ENCODE peak calls at places on chromosomes 11 and 22, in four cellular contexts. One of them, this sample, is unnamed.

GRCh38 chr11:17613428-17613962 is 66.4 kb downstream of the OTOG start:
- DNase-seq in T-helper 2 cell: no peak
- DNase-seq in HL-60: no peak
- DNase-seq in stimulated activated CD8-positive, alpha-beta memory T cell treated with anti-CD3 and anti-CD28 coated beads, Interleukin-15, amount 100 ng/mL, for 1 hour: no peak
- DNase-seq in this sample: no peak

GRCh38 chr11:75554258-75555022 is 7.6 kb upstream of the SERPINH1 start:
- DNase-seq in T-helper 2 cell: no peak
- DNase-seq in HL-60: no peak
- DNase-seq in stimulated activated CD8-positive, alpha-beta memory T cell treated with anti-CD3 and anti-CD28 coated beads, Interleukin-15, amount 100 ng/mL, for 1 hour: no peak
- DNase-seq in this sample: no peak

GRCh38 chr11:11189501-11189900 is 163.5 kb downstream of the CSNK2A3 start:
- DNase-seq in T-helper 2 cell: no peak
- DNase-seq in stimulated activated CD8-positive, alpha-beta memory T cell treated with anti-CD3 and anti-CD28 coated beads, Interleukin-15, amount 100 ng/mL, for 1 hour: no peak
- DNase-seq in HL-60: no peak
- DNase-seq in this sample: no peak

GRCh38 chr11:58023435-58023931 is at the start of gene OR9Q1:
- DNase-seq in T-helper 2 cell: no peak
- DNase-seq in HL-60: no peak
- DNase-seq in stimulated activated CD8-positive, alpha-beta memory T cell treated with anti-CD3 and anti-CD28 coated beads, Interleukin-15, amount 100 ng/mL, for 1 hour: no peak
- DNase-seq in this sample: no peak

GRCh38 chr11:108628812-108629211 is 35.2 kb upstream of the EXPH5 start:
- DNase-seq in T-helper 2 cell: no peak
- DNase-seq in HL-60: no peak
- DNase-seq in stimulated activated CD8-positive, alpha-beta memory T cell treated with anti-CD3 and anti-CD28 coated beads, Interleukin-15, amount 100 ng/mL, for 1 hour: no peak
- DNase-seq in this sample: no peak

GRCh38 chr11:94926698-94927237 is 46.6 kb downstream of the CWC15 start:
- DNase-seq in HL-60: no peak
- DNase-seq in T-helper 2 cell: no peak
- DNase-seq in stimulated activated CD8-positive, alpha-beta memory T cell treated with anti-CD3 and anti-CD28 coated beads, Interleukin-15, amount 100 ng/mL, for 1 hour: no peak
- DNase-seq in this sample: no peak

GRCh38 chr11:79092791-79093313 is 348.0 kb downstream of the TENM4 start:
- DNase-seq in HL-60: peak; percentile 78
- DNase-seq in T-helper 2 cell: peak; percentile 20
- DNase-seq in stimulated activated CD8-positive, alpha-beta memory T cell treated with anti-CD3 and anti-CD28 coated beads, Interleukin-15, amount 100 ng/mL, for 1 hour: no peak
- DNase-seq in this sample: no peak

GRCh38 chr22:28029962-28030361 is 110.9 kb upstream of the PITPNB start:
- DNase-seq in T-helper 2 cell: no peak
- DNase-seq in HL-60: no peak
- DNase-seq in stimulated activated CD8-positive, alpha-beta memory T cell treated with anti-CD3 and anti-CD28 coated beads, Interleukin-15, amount 100 ng/mL, for 1 hour: no peak
- DNase-seq in this sample: no peak

GRCh38 chr11:86172894-86173293 is 71.7 kb upstream of the EED start:
- DNase-seq in T-helper 2 cell: peak; percentile 82
- DNase-seq in stimulated activated CD8-positive, alpha-beta memory T cell treated with anti-CD3 and anti-CD28 coated beads, Interleukin-15, amount 100 ng/mL, for 1 hour: no peak
- DNase-seq in HL-60: no peak
- DNase-seq in this sample: no peak

GRCh38 chr11:93895106-93895862 is 44.9 kb upstream of the VSTM5 start:
- DNase-seq in stimulated activated CD8-positive, alpha-beta memory T cell treated with anti-CD3 and anti-CD28 coated beads, Interleukin-15, amount 100 ng/mL, for 1 hour: no peak
- DNase-seq in HL-60: no peak
- DNase-seq in T-helper 2 cell: peak; percentile 15
- DNase-seq in this sample: no peak

GRCh38 chr11:69493931-69494821 is 12.7 kb downstream of the LINC01488 start:
- DNase-seq in HL-60: no peak
- DNase-seq in stimulated activated CD8-positive, alpha-beta memory T cell treated with anti-CD3 and anti-CD28 coated beads, Interleukin-15, amount 100 ng/mL, for 1 hour: no peak
- DNase-seq in T-helper 2 cell: no peak
- DNase-seq in this sample: no peak

GRCh38 chr11:113555071-113555739 is 80.0 kb upstream of the DRD2 start:
- DNase-seq in stimulated activated CD8-positive, alpha-beta memory T cell treated with anti-CD3 and anti-CD28 coated beads, Interleukin-15, amount 100 ng/mL, for 1 hour: no peak
- DNase-seq in T-helper 2 cell: no peak
- DNase-seq in HL-60: no peak
- DNase-seq in this sample: no peak

GRCh38 chr11:40288212-40288803 is 1171.1 kb downstream of the LRRC4C start:
- DNase-seq in HL-60: no peak
- DNase-seq in stimulated activated CD8-positive, alpha-beta memory T cell treated with anti-CD3 and anti-CD28 coated beads, Interleukin-15, amount 100 ng/mL, for 1 hour: no peak
- DNase-seq in T-helper 2 cell: no peak
- DNase-seq in this sample: no peak

GRCh38 chr11:47415949-47416472 is 7.6 kb downstream of the SLC39A13 start:
- DNase-seq in T-helper 2 cell: no peak
- DNase-seq in HL-60: no peak
- DNase-seq in stimulated activated CD8-positive, alpha-beta memory T cell treated with anti-CD3 and anti-CD28 coated beads, Interleukin-15, amount 100 ng/mL, for 1 hour: no peak
- DNase-seq in this sample: no peak

GRCh38 chr22:49106136-49106930 is 721.3 kb downstream of the BRD1 start:
- DNase-seq in HL-60: no peak
- DNase-seq in stimulated activated CD8-positive, alpha-beta memory T cell treated with anti-CD3 and anti-CD28 coated beads, Interleukin-15, amount 100 ng/mL, for 1 hour: no peak
- DNase-seq in T-helper 2 cell: no peak
- DNase-seq in this sample: no peak

GRCh38 chr11:12161137-12161536 is 50.7 kb downstream of the MICAL2 start:
- DNase-seq in stimulated activated CD8-positive, alpha-beta memory T cell treated with anti-CD3 and anti-CD28 coated beads, Interleukin-15, amount 100 ng/mL, for 1 hour: no peak
- DNase-seq in T-helper 2 cell: no peak
- DNase-seq in HL-60: no peak
- DNase-seq in this sample: no peak

GRCh38 chr11:2741377-2742131 is 41.8 kb upstream of the KCNQ1OT1 start:
- DNase-seq in T-helper 2 cell: no peak
- DNase-seq in stimulated activated CD8-positive, alpha-beta memory T cell treated with anti-CD3 and anti-CD28 coated beads, Interleukin-15, amount 100 ng/mL, for 1 hour: no peak
- DNase-seq in HL-60: peak; percentile 57
- DNase-seq in this sample: peak; percentile 41

GRCh38 chr11:35427158-35427557 is 7.8 kb upstream of the SLC1A2 start:
- DNase-seq in T-helper 2 cell: no peak
- DNase-seq in stimulated activated CD8-positive, alpha-beta memory T cell treated with anti-CD3 and anti-CD28 coated beads, Interleukin-15, amount 100 ng/mL, for 1 hour: no peak
- DNase-seq in HL-60: no peak
- DNase-seq in this sample: no peak

GRCh38 chr11:9842923-9843322 is 179.0 kb downstream of the SWAP70 start:
- DNase-seq in HL-60: no peak
- DNase-seq in stimulated activated CD8-positive, alpha-beta memory T cell treated with anti-CD3 and anti-CD28 coated beads, Interleukin-15, amount 100 ng/mL, for 1 hour: no peak
- DNase-seq in T-helper 2 cell: no peak
- DNase-seq in this sample: no peak

GRCh38 chr11:119356349-119357031 is 10.0 kb upstream of the MFRP start:
- DNase-seq in stimulated activated CD8-positive, alpha-beta memory T cell treated with anti-CD3 and anti-CD28 coated beads, Interleukin-15, amount 100 ng/mL, for 1 hour: peak; percentile 43
- DNase-seq in HL-60: no peak
- DNase-seq in T-helper 2 cell: peak; percentile 78
- DNase-seq in this sample: peak; percentile 32

GRCh38 chr11:12159351-12160099 is 49.1 kb downstream of the MICAL2 start:
- DNase-seq in HL-60: peak; percentile 82
- DNase-seq in stimulated activated CD8-positive, alpha-beta memory T cell treated with anti-CD3 and anti-CD28 coated beads, Interleukin-15, amount 100 ng/mL, for 1 hour: no peak
- DNase-seq in T-helper 2 cell: no peak
- DNase-seq in this sample: no peak

GRCh38 chr11:44377121-44377520 is 67.2 kb upstream of the ALX4 start:
- DNase-seq in HL-60: no peak
- DNase-seq in T-helper 2 cell: no peak
- DNase-seq in stimulated activated CD8-positive, alpha-beta memory T cell treated with anti-CD3 and anti-CD28 coated beads, Interleukin-15, amount 100 ng/mL, for 1 hour: no peak
- DNase-seq in this sample: no peak

GRCh38 chr11:44389963-44390605 is 80.1 kb upstream of the ALX4 start:
- DNase-seq in T-helper 2 cell: no peak
- DNase-seq in HL-60: no peak
- DNase-seq in stimulated activated CD8-positive, alpha-beta memory T cell treated with anti-CD3 and anti-CD28 coated beads, Interleukin-15, amount 100 ng/mL, for 1 hour: no peak
- DNase-seq in this sample: no peak

GRCh38 chr11:31355131-31355530 is 14.4 kb downstream of the DCDC1 start:
- DNase-seq in HL-60: no peak
- DNase-seq in stimulated activated CD8-positive, alpha-beta memory T cell treated with anti-CD3 and anti-CD28 coated beads, Interleukin-15, amount 100 ng/mL, for 1 hour: no peak
- DNase-seq in T-helper 2 cell: no peak
- DNase-seq in this sample: no peak

GRCh38 chr22:26656896-26657851 is at the start of gene MIAT:
- DNase-seq in stimulated activated CD8-positive, alpha-beta memory T cell treated with anti-CD3 and anti-CD28 coated beads, Interleukin-15, amount 100 ng/mL, for 1 hour: peak; percentile 57
- DNase-seq in HL-60: no peak
- DNase-seq in T-helper 2 cell: peak; percentile 85
- DNase-seq in this sample: no peak

GRCh38 chr11:40252236-40252635 is 1207.2 kb downstream of the LRRC4C start:
- DNase-seq in HL-60: no peak
- DNase-seq in T-helper 2 cell: no peak
- DNase-seq in stimulated activated CD8-positive, alpha-beta memory T cell treated with anti-CD3 and anti-CD28 coated beads, Interleukin-15, amount 100 ng/mL, for 1 hour: no peak
- DNase-seq in this sample: no peak

GRCh38 chr11:13448876-13449275 is 14.1 kb downstream of the BTBD10 start:
- DNase-seq in T-helper 2 cell: no peak
- DNase-seq in stimulated activated CD8-positive, alpha-beta memory T cell treated with anti-CD3 and anti-CD28 coated beads, Interleukin-15, amount 100 ng/mL, for 1 hour: no peak
- DNase-seq in HL-60: no peak
- DNase-seq in this sample: peak; percentile 30

GRCh38 chr11:65417221-65417701 is 5.3 kb upstream of the NEAT1 start:
- DNase-seq in HL-60: no peak
- DNase-seq in T-helper 2 cell: peak; percentile 52
- DNase-seq in stimulated activated CD8-positive, alpha-beta memory T cell treated with anti-CD3 and anti-CD28 coated beads, Interleukin-15, amount 100 ng/mL, for 1 hour: no peak
- DNase-seq in this sample: no peak

GRCh38 chr22:47000256-47000655 is 237.8 kb downstream of the TBC1D22A start:
- DNase-seq in HL-60: no peak
- DNase-seq in T-helper 2 cell: peak; percentile 41
- DNase-seq in stimulated activated CD8-positive, alpha-beta memory T cell treated with anti-CD3 and anti-CD28 coated beads, Interleukin-15, amount 100 ng/mL, for 1 hour: no peak
- DNase-seq in this sample: no peak

GRCh38 chr11:2310786-2311455 is 9.1 kb downstream of the TSPAN32 start:
- DNase-seq in HL-60: no peak
- DNase-seq in stimulated activated CD8-positive, alpha-beta memory T cell treated with anti-CD3 and anti-CD28 coated beads, Interleukin-15, amount 100 ng/mL, for 1 hour: no peak
- DNase-seq in T-helper 2 cell: no peak
- DNase-seq in this sample: no peak

GRCh38 chr11:43289368-43289767 is 22.4 kb upstream of the API5 start:
- DNase-seq in HL-60: no peak
- DNase-seq in stimulated activated CD8-positive, alpha-beta memory T cell treated with anti-CD3 and anti-CD28 coated beads, Interleukin-15, amount 100 ng/mL, for 1 hour: no peak
- DNase-seq in T-helper 2 cell: no peak
- DNase-seq in this sample: no peak

GRCh38 chr22:32991353-32992115 is 66.6 kb downstream of the SYN3 start:
- DNase-seq in T-helper 2 cell: no peak
- DNase-seq in HL-60: no peak
- DNase-seq in stimulated activated CD8-positive, alpha-beta memory T cell treated with anti-CD3 and anti-CD28 coated beads, Interleukin-15, amount 100 ng/mL, for 1 hour: no peak
- DNase-seq in this sample: no peak

GRCh38 chr11:70854891-70855556 is 397.4 kb downstream of the SHANK2 start:
- DNase-seq in stimulated activated CD8-positive, alpha-beta memory T cell treated with anti-CD3 and anti-CD28 coated beads, Interleukin-15, amount 100 ng/mL, for 1 hour: no peak
- DNase-seq in T-helper 2 cell: no peak
- DNase-seq in HL-60: no peak
- DNase-seq in this sample: no peak

GRCh38 chr11:111382451-111382850 is 3.4 kb upstream of the POU2AF1 start:
- DNase-seq in HL-60: no peak
- DNase-seq in T-helper 2 cell: no peak
- DNase-seq in stimulated activated CD8-positive, alpha-beta memory T cell treated with anti-CD3 and anti-CD28 coated beads, Interleukin-15, amount 100 ng/mL, for 1 hour: no peak
- DNase-seq in this sample: no peak

This sample was measured in GF-D8.